ENCODE peak calls at places on chromosomes 13 and 19, in nine cellular contexts. D is activated gamma-delta T cell treated with anti-CD3 and anti-CD28 coated beads, Interleukin-2, amount 50 U/mL, for 16 hours; H is frontal cortex; R is brain microvascular endothelial cell; J is naive thymus-derived CD8-positive, alpha-beta T cell; M is mucosa of gallbladder; C is GM04504; S is nucleus accumbens; W is occipital lobe. Y is an unnamed sample.

GRCh38 chr19:38209152-38209551 is 14.9 kb downstream of the DPF1 start:
- DNase-seq in D (no peak), H (no peak), R (no peak), J (no peak), M (no peak), C (no peak), S (no peak), W (no peak), Y (no peak)

GRCh38 chr13:94858856-94859811 is 146.8 kb upstream of the SOX21 start:
- DNase-seq in D (no peak), H (peak), R (peak), J (no peak), M (peak), C (peak), S (peak), W (peak), Y (no peak)

GRCh38 chr13:73809561-73809960 is 324.6 kb downstream of the KLF12 start:
- DNase-seq in D (no peak), H (no peak), R (peak), J (no peak), M (no peak), C (no peak), S (no peak), W (no peak), Y (no peak)

GRCh38 chr19:16585808-16586476 is 13.7 kb upstream of the SLC35E1 start:
- DNase-seq in D (no peak), H (no peak), R (no peak), J (no peak), M (no peak), C (no peak), S (no peak), W (no peak), Y (no peak)

GRCh38 chr13:97254809-97255208 is 32.7 kb downstream of the MBNL2 start:
- DNase-seq in D (no peak), H (no peak), R (no peak), J (no peak), M (no peak), C (no peak), S (no peak), W (no peak), Y (no peak)

GRCh38 chr19:44740351-44740824 is 8.1 kb upstream of the BCL3 start:
- DNase-seq in D (no peak), H (no peak), R (no peak), J (no peak), M (no peak), C (no peak), S (no peak), W (no peak), Y (no peak)

GRCh38 chr13:63910406-63910957 is 2494.8 kb upstream of the PCDH20 start:
- DNase-seq in D (no peak), H (no peak), R (peak), J (no peak), M (no peak), C (no peak), S (peak), W (no peak), Y (no peak)

GRCh38 chr19:2170219-2170618 is 6.5 kb downstream of the DOT1L start:
- DNase-seq in D (no peak), H (no peak), R (no peak), J (no peak), M (no peak), C (no peak), S (no peak), W (no peak), Y (no peak)

GRCh38 chr13:95643814-95644598 is 500 bp downstream of the DZIP1 start:
- DNase-seq in D (no peak), H (no peak), R (peak), J (no peak), M (no peak), C (peak), S (peak), W (peak), Y (no peak)

GRCh38 chr13:85261757-85262346 is 537.4 kb downstream of the SLITRK6 start:
- DNase-seq in D (no peak), H (no peak), R (no peak), J (no peak), M (no peak), C (no peak), S (no peak), W (no peak), Y (no peak)

GRCh38 chr13:24664726-24665409 is 15.3 kb upstream of the ATP12A start:
- DNase-seq in D (no peak), H (no peak), R (peak), J (no peak), M (no peak), C (no peak), S (no peak), W (no peak), Y (peak)

GRCh38 chr13:113548171-113548641 is 36.3 kb upstream of the TFDP1 start:
- DNase-seq in D (no peak), H (peak), R (no peak), J (no peak), M (no peak), C (peak), S (no peak), W (no peak), Y (no peak)

GRCh38 chr13:76836311-76836710 is 49.9 kb downstream of the KCTD12 start:
- DNase-seq in D (no peak), H (no peak), R (peak), J (no peak), M (no peak), C (no peak), S (no peak), W (no peak), Y (no peak)

GRCh38 chr13:111211789-111212516 is 96.8 kb downstream of the ARHGEF7 start:
- DNase-seq in D (no peak), H (no peak), R (peak), J (no peak), M (no peak), C (no peak), S (no peak), W (no peak), Y (no peak)

GRCh38 chr13:97385146-97385545 is 48.8 kb upstream of the RAP2A start:
- DNase-seq in D (no peak), H (no peak), R (no peak), J (no peak), M (no peak), C (no peak), S (no peak), W (no peak), Y (no peak)

GRCh38 chr13:113041821-113042335 is 63.7 kb upstream of the F7 start:
- DNase-seq in D (no peak), H (no peak), R (no peak), J (no peak), M (no peak), C (no peak), S (no peak), W (no peak), Y (no peak)

GRCh38 chr19:38557205-38557799 is 60.5 kb downstream of the MAP4K1 start:
- DNase-seq in D (no peak), H (no peak), R (no peak), J (no peak), M (no peak), C (no peak), S (no peak), W (no peak), Y (no peak)

GRCh38 chr19:28544451-28545261 is 668.3 kb downstream of the UQCRFS1 start:
- DNase-seq in D (no peak), H (no peak), R (no peak), J (no peak), M (no peak), C (no peak), S (no peak), W (no peak), Y (no peak)

Y was measured in HS-5.